ENCODE peak calls at places on chromosomes 5 and 9, in eight cellular contexts. Z is fibroblast of mammary gland; C is pancreas; P is A549; H is progenitor cell of endocrine pancreas; F is activated CD8-positive, alpha-beta T cell treated with anti-CD3 and anti-CD28 coated beads for 36 hours; E is fibroblast of pulmonary artery; R is colonic mucosa. V is an unnamed sample.

GRCh38 chr9:33117306-33117705 is 40.8 kb upstream of the SMU1 start:
- DNase-seq in Z (peak), C (no peak), P (no peak), H (no peak), F (no peak), E (no peak), R (no peak), V (no peak)

GRCh38 chr9:89529243-89530030 is 31.5 kb upstream of the SEMA4D start:
- DNase-seq in Z (no peak), C (no peak), P (no peak), H (no peak), F (peak), E (no peak), R (no peak), V (no peak)

GRCh38 chr5:77840930-77841329 is 64.8 kb upstream of the TBCA start:
- DNase-seq in Z (no peak), C (no peak), P (no peak), H (no peak), F (no peak), E (no peak), R (no peak), V (no peak)

GRCh38 chr9:101514056-101514455 is 19.6 kb upstream of the RNF20 start:
- DNase-seq in Z (no peak), C (no peak), P (no peak), H (no peak), F (no peak), E (peak), R (no peak), V (no peak)

GRCh38 chr9:125908138-125908537 is 161.0 kb downstream of the PBX3 start:
- DNase-seq in Z (no peak), C (no peak), P (no peak), H (no peak), F (no peak), E (no peak), R (no peak), V (no peak)

GRCh38 chr5:144249755-144250464 is 79.2 kb downstream of the KCTD16 start:
- DNase-seq in Z (no peak), C (no peak), P (no peak), H (no peak), F (no peak), E (no peak), R (no peak), V (no peak)

GRCh38 chr9:13481274-13481673 is 201.8 kb upstream of the MPDZ start:
- DNase-seq in Z (peak), C (no peak), P (no peak), H (no peak), F (no peak), E (no peak), R (no peak), V (no peak)

GRCh38 chr9:77014597-77015263 is 4.7 kb upstream of the FOXB2 start:
- DNase-seq in Z (no peak), C (no peak), P (no peak), H (no peak), F (no peak), E (no peak), R (no peak), V (peak)

GRCh38 chr5:108345541-108346171 is 36.2 kb downstream of the FBXL17 start:
- DNase-seq in Z (peak), C (no peak), P (peak), H (no peak), F (no peak), E (peak), R (no peak), V (no peak)

GRCh38 chr5:24644757-24645156 is at the start of gene CDH10:
- DNase-seq in Z (no peak), C (peak), P (peak), H (peak), F (no peak), E (peak), R (no peak), V (peak)

GRCh38 chr5:92944337-92944736 is 636.7 kb downstream of the NR2F1-AS1 start:
- DNase-seq in Z (no peak), C (no peak), P (no peak), H (no peak), F (no peak), E (no peak), R (no peak), V (no peak)

GRCh38 chr5:125485003-125485641 is 738.7 kb upstream of the ZNF608 start:
- DNase-seq in Z (peak), C (no peak), P (peak), H (no peak), F (no peak), E (peak), R (peak), V (no peak)

GRCh38 chr5:113162770-113163169 is 186.2 kb downstream of the DCP2 start:
- DNase-seq in Z (peak), C (no peak), P (no peak), H (no peak), F (no peak), E (peak), R (no peak), V (no peak)

GRCh38 chr5:154311362-154311761 is 120.8 kb downstream of the GALNT10 start:
- DNase-seq in Z (no peak), C (no peak), P (no peak), H (no peak), F (peak), E (no peak), R (no peak), V (no peak)

GRCh38 chr5:66915531-66915930 is 281.1 kb downstream of the CD180 start:
- DNase-seq in Z (no peak), C (no peak), P (no peak), H (no peak), F (no peak), E (no peak), R (no peak), V (no peak)

GRCh38 chr9:126496781-126497667 is 116.7 kb upstream of the LMX1B start:
- DNase-seq in Z (no peak), C (no peak), P (no peak), H (no peak), F (no peak), E (no peak), R (no peak), V (no peak)

GRCh38 chr5:150284311-150284710 is 5.3 kb downstream of the CAMK2A start:
- DNase-seq in Z (no peak), C (no peak), P (no peak), H (no peak), F (no peak), E (no peak), R (no peak), V (no peak)

GRCh38 chr5:2298746-2299145 is 416.0 kb upstream of the IRX4 start:
- DNase-seq in Z (no peak), C (no peak), P (no peak), H (no peak), F (no peak), E (no peak), R (no peak), V (no peak)

GRCh38 chr9:114287763-114288232 is 35.1 kb upstream of the ORM1 start:
- DNase-seq in Z (no peak), C (no peak), P (no peak), H (no peak), F (no peak), E (no peak), R (no peak), V (no peak)

GRCh38 chr5:142542906-142543305 is 143.0 kb downstream of the FGF1 start:
- DNase-seq in Z (peak), C (no peak), P (no peak), H (no peak), F (no peak), E (peak), R (no peak), V (no peak)

GRCh38 chr5:162096448-162096847 is 28.9 kb downstream of the GABRG2 start:
- DNase-seq in Z (no peak), C (no peak), P (no peak), H (no peak), F (no peak), E (no peak), R (no peak), V (no peak)

GRCh38 chr5:1762121-1762877 is 37.3 kb downstream of the MRPL36 start:
- DNase-seq in Z (no peak), C (no peak), P (no peak), H (peak), F (no peak), E (no peak), R (no peak), V (no peak)

GRCh38 chr5:146005264-146005663 is 68.9 kb downstream of the SH3RF2 start:
- DNase-seq in Z (no peak), C (no peak), P (no peak), H (no peak), F (no peak), E (no peak), R (no peak), V (no peak)

GRCh38 chr9:136352682-136353081 is 10.9 kb downstream of the DNLZ start:
- DNase-seq in Z (no peak), C (no peak), P (no peak), H (no peak), F (no peak), E (no peak), R (no peak), V (no peak)

GRCh38 chr5:179585903-179586511 is 35.7 kb downstream of the RUFY1 start:
- DNase-seq in Z (no peak), C (no peak), P (no peak), H (no peak), F (no peak), E (no peak), R (no peak), V (no peak)

GRCh38 chr5:91928751-91929521 is 545.8 kb upstream of the ARRDC3 start:
- DNase-seq in Z (peak), C (no peak), P (peak), H (no peak), F (no peak), E (peak), R (no peak), V (no peak)
- TF ChIP-seq CTCF in Z (peak), C (peak), P (peak), H (peak), F (peak), E (peak), R (peak), V (peak)

GRCh38 chr5:81980598-81981260 is 8.9 kb downstream of the ATG10 start:
- DNase-seq in Z (no peak), C (no peak), P (no peak), H (no peak), F (no peak), E (no peak), R (no peak), V (no peak)
- TF ChIP-seq CTCF in Z (no peak), C (no peak), P (no peak), H (no peak), F (no peak), E (no peak), R (no peak), V (no peak)

GRCh38 chr5:178069909-178070308 is 43.4 kb upstream of the N4BP3 start:
- DNase-seq in Z (peak), C (no peak), P (peak), H (no peak), F (peak), E (peak), R (peak), V (peak)
- TF ChIP-seq CTCF in Z (peak), C (no peak), P (peak), H (peak), F (peak), E (peak), R (no peak), V (peak)

GRCh38 chr5:163305655-163306054 is 131.7 kb upstream of the CCNG1 start:
- DNase-seq in Z (no peak), C (no peak), P (no peak), H (no peak), F (no peak), E (no peak), R (no peak), V (no peak)

GRCh38 chr5:163309850-163310365 is 127.5 kb upstream of the CCNG1 start:
- DNase-seq in Z (no peak), C (no peak), P (no peak), H (no peak), F (no peak), E (no peak), R (no peak), V (no peak)

GRCh38 chr5:163310992-163311391 is 126.4 kb upstream of the CCNG1 start:
- DNase-seq in Z (no peak), C (no peak), P (no peak), H (no peak), F (no peak), E (no peak), R (no peak), V (no peak)

GRCh38 chr5:163306421-163306820 is 131.0 kb upstream of the CCNG1 start:
- DNase-seq in Z (peak), C (no peak), P (peak), H (no peak), F (no peak), E (peak), R (no peak), V (no peak)
- TF ChIP-seq CTCF in Z (peak), C (no peak), P (peak), H (peak), F (no peak), E (peak), R (peak), V (peak)

GRCh38 chr9:7318920-7319319 is 480.7 kb downstream of the DMAC1 start:
- DNase-seq in Z (no peak), C (no peak), P (no peak), H (no peak), F (no peak), E (no peak), R (no peak), V (no peak)
- TF ChIP-seq CTCF in Z (no peak), C (no peak), P (no peak), H (no peak), F (peak), E (no peak), R (no peak), V (no peak)